ENCODE peak calls at places on chromosomes 11 and 22, in six cellular contexts. I is HS-5, V is small intestine, E is right cardiac atrium, O is dermis blood vessel endothelial cell, D is SHP77. M is an unnamed sample.

GRCh38 chr11:43835104-43835503 is 45.5 kb upstream of the ALKBH3 start:
- DNase-seq in I (no peak), V (no peak), E (no peak), O (no peak), D (no peak), M (no peak)

GRCh38 chr11:34839969-34840368 is 76.2 kb downstream of the APIP start:
- DNase-seq in I (no peak), V (no peak), E (no peak), O (no peak), D (no peak), M (no peak)

GRCh38 chr11:130400793-130401483 is 27.5 kb downstream of the ADAMTS8 start:
- DNase-seq in I (peak; percentile 45), V (no peak), E (no peak), O (no peak), D (no peak), M (no peak)

GRCh38 chr11:8597182-8597581 is 3.2 kb upstream of the STK33 start:
- DNase-seq in I (peak; percentile 28), V (no peak), E (no peak), O (no peak), D (no peak), M (peak; percentile 56)

GRCh38 chr11:78313181-78313788 is 104.3 kb downstream of the GAB2 start:
- DNase-seq in I (peak; percentile 42), V (peak; percentile 88), E (no peak), O (peak; percentile 81), D (peak; percentile 5), M (peak; percentile 90)

GRCh38 chr11:125351868-125352250 is 144.2 kb downstream of the FEZ1 start:
- DNase-seq in I (no peak), V (no peak), E (no peak), O (no peak), D (no peak), M (no peak)

GRCh38 chr11:36306888-36307287 is 10.8 kb downstream of the PRR5L start:
- DNase-seq in I (no peak), V (no peak), E (no peak), O (peak; percentile 60), D (peak; percentile 4), M (peak; percentile 9)

GRCh38 chr11:112751312-112751711 is 209.9 kb upstream of the NCAM1 start:
- DNase-seq in I (no peak), V (no peak), E (peak; percentile 70), O (no peak), D (no peak), M (no peak)

GRCh38 chr22:36767035-36767775 is 8.7 kb downstream of the IFT27 start:
- DNase-seq in I (no peak), V (no peak), E (no peak), O (no peak), D (no peak), M (no peak)

GRCh38 chr22:24510694-24511625 is 15.8 kb downstream of the UPB1 start:
- DNase-seq in I (no peak), V (peak; percentile 37), E (no peak), O (no peak), D (no peak), M (no peak)

GRCh38 chr11:17992916-17993315 is 19.9 kb downstream of the SERGEF start:
- DNase-seq in I (no peak), V (no peak), E (no peak), O (no peak), D (no peak), M (no peak)

GRCh38 chr11:113001709-113002108 is 40.5 kb downstream of the NCAM1 start:
- DNase-seq in I (no peak), V (no peak), E (no peak), O (no peak), D (peak; percentile 65), M (no peak)

GRCh38 chr22:42623756-42624446 is 9.2 kb upstream of the POLDIP3 start:
- DNase-seq in I (no peak), V (no peak), E (peak; percentile 69), O (no peak), D (no peak), M (no peak)

GRCh38 chr22:28246392-28246791 is 327.3 kb upstream of the PITPNB start:
- DNase-seq in I (peak; percentile 50), V (no peak), E (no peak), O (no peak), D (no peak), M (no peak)

GRCh38 chr11:109426442-109426841 is 4.5 kb downstream of the C11orf87 start:
- DNase-seq in I (no peak), V (no peak), E (no peak), O (no peak), D (peak; percentile 28), M (no peak)

GRCh38 chr11:11577246-11577855 is 44.5 kb downstream of the GALNT18 start:
- DNase-seq in I (no peak), V (no peak), E (no peak), O (peak; percentile 81), D (no peak), M (no peak)

GRCh38 chr11:3086114-3086513 is 28.9 kb upstream of the CARS1 start:
- DNase-seq in I (no peak), V (no peak), E (no peak), O (no peak), D (no peak), M (no peak)

GRCh38 chr11:2204361-2205213 is 33.0 kb upstream of the TH start:
- DNase-seq in I (no peak), V (peak; percentile 49), E (no peak), O (no peak), D (no peak), M (no peak)

GRCh38 chr11:125941241-125941605 is 4.6 kb upstream of the VSIG10L2 start:
- DNase-seq in I (no peak), V (no peak), E (no peak), O (no peak), D (no peak), M (no peak)

GRCh38 chr11:83493918-83494317 is 207.8 kb upstream of the CCDC90B start:
- DNase-seq in I (no peak), V (no peak), E (no peak), O (no peak), D (no peak), M (no peak)

GRCh38 chr11:10594407-10594806 is 25.9 kb upstream of the LYVE1 start:
- DNase-seq in I (no peak), V (no peak), E (no peak), O (no peak), D (no peak), M (peak; percentile 6)

GRCh38 chr22:49168219-49168813 is 659.4 kb downstream of the BRD1 start:
- DNase-seq in I (no peak), V (no peak), E (no peak), O (no peak), D (no peak), M (no peak)

GRCh38 chr11:122139595-122139866 is 23.5 kb upstream of the BLID start:
- DNase-seq in I (no peak), V (no peak), E (no peak), O (no peak), D (no peak), M (no peak)

GRCh38 chr22:50621948-50622722 is 5.8 kb downstream of the ARSA start:
- DNase-seq in I (no peak), V (no peak), E (no peak), O (no peak), D (peak; percentile 56), M (no peak)

GRCh38 chr22:46075764-46076531 is 74.4 kb upstream of the PPARA start:
- DNase-seq in I (no peak), V (peak; percentile 32), E (peak; percentile 73), O (peak; percentile 32), D (no peak), M (no peak)

GRCh38 chr11:29310016-29310415 is 706.8 kb downstream of the KCNA4 start:
- DNase-seq in I (peak; percentile 79), V (no peak), E (no peak), O (peak; percentile 66), D (no peak), M (no peak)

M was measured in epithelial cell of proximal tubule.